ENCODE peak calls at places on chromosome 9, in seven cellular contexts. C is HCT116, V is WTC11, X is H1, Z is HepG2, M is GM12878, T is K562. O is an unnamed sample.

GRCh38 chr9:23663536-23663935 is 162.5 kb downstream of the ELAVL2 start:
- DNase-seq in C (no peak), V (no peak), X (no peak), Z (no peak), M (no peak), T (no peak), O (no peak)

GRCh38 chr9:32705059-32705458 is 69.6 kb upstream of the TAF1L start:
- DNase-seq in C (no peak), V (no peak), X (no peak), Z (no peak), M (no peak), T (no peak), O (no peak)

GRCh38 chr9:36056896-36057295 is 20.2 kb downstream of the RECK start:
- DNase-seq in C (no peak), V (no peak), X (no peak), Z (no peak), M (no peak), T (no peak), O (no peak)

GRCh38 chr9:123550797-123551196 is 194.8 kb downstream of the CRB2 start:
- DNase-seq in C (no peak), V (peak), X (no peak), Z (no peak), M (no peak), T (no peak), O (no peak)

GRCh38 chr9:17528859-17529258 is 50.0 kb upstream of the SH3GL2 start:
- DNase-seq in C (no peak), V (no peak), X (no peak), Z (no peak), M (no peak), T (no peak), O (no peak)

GRCh38 chr9:136204838-136205706 is at the start of gene LHX3:
- DNase-seq in C (no peak), V (peak), X (no peak), Z (no peak), M (no peak), T (no peak), O (no peak)

GRCh38 chr9:134522976-134523375 is 118.6 kb upstream of the COL5A1 start:
- DNase-seq in C (no peak), V (no peak), X (no peak), Z (no peak), M (no peak), T (no peak), O (no peak)

GRCh38 chr9:120710110-120710981 is 3.9 kb downstream of the MEGF9 start:
- DNase-seq in C (peak), V (no peak), X (no peak), Z (peak), M (no peak), T (peak), O (peak)

GRCh38 chr9:28792736-28793135 is 1219.5 kb upstream of the C9orf72 start:
- DNase-seq in C (no peak), V (no peak), X (no peak), Z (no peak), M (no peak), T (no peak), O (no peak)

GRCh38 chr9:120780367-120780766 is 12.8 kb downstream of the FBXW2 start:
- DNase-seq in C (no peak), V (no peak), X (no peak), Z (no peak), M (no peak), T (no peak), O (no peak)

GRCh38 chr9:34098307-34098706 is 28.2 kb downstream of the DCAF12 start:
- DNase-seq in C (no peak), V (no peak), X (no peak), Z (no peak), M (peak), T (no peak), O (no peak)

GRCh38 chr9:135478858-135479468 is 619 bp upstream of the PPP1R26 start:
- DNase-seq in C (no peak), V (peak), X (no peak), Z (peak), M (no peak), T (peak), O (peak)

GRCh38 chr9:6827370-6827949 is 69.7 kb downstream of the KDM4C start:
- DNase-seq in C (peak), V (peak), X (no peak), Z (peak), M (peak), T (peak), O (peak)

GRCh38 chr9:82574911-82575310 is 488.0 kb downstream of the RASEF start:
- DNase-seq in C (no peak), V (no peak), X (no peak), Z (no peak), M (no peak), T (no peak), O (no peak)

GRCh38 chr9:35436940-35437339 is 53.0 kb upstream of the RUSC2 start:
- DNase-seq in C (no peak), V (no peak), X (no peak), Z (no peak), M (no peak), T (no peak), O (no peak)

GRCh38 chr9:127531676-127532075 is 80.4 kb downstream of the LRSAM1 start:
- DNase-seq in C (no peak), V (no peak), X (no peak), Z (no peak), M (no peak), T (no peak), O (no peak)

GRCh38 chr9:124384210-124384609 is 31.0 kb downstream of the PSMB7 start:
- DNase-seq in C (no peak), V (no peak), X (no peak), Z (no peak), M (no peak), T (no peak), O (no peak)

GRCh38 chr9:89826186-89826585 is 221.4 kb downstream of the GADD45G start:
- DNase-seq in C (no peak), V (no peak), X (no peak), Z (no peak), M (no peak), T (no peak), O (no peak)

GRCh38 chr9:113857875-113858274 is 18.2 kb upstream of the ZNF618 start:
- DNase-seq in C (no peak), V (no peak), X (no peak), Z (no peak), M (no peak), T (no peak), O (no peak)

GRCh38 chr9:5392285-5392684 is 45.4 kb downstream of the PLGRKT start:
- DNase-seq in C (no peak), V (no peak), X (no peak), Z (no peak), M (no peak), T (no peak), O (no peak)

GRCh38 chr9:95316794-95317118 is 753 bp downstream of the FANCC start:
- DNase-seq in C (peak), V (peak), X (peak), Z (peak), M (no peak), T (peak), O (peak)

GRCh38 chr9:136533775-136534157 is 12.1 kb downstream of the NOTCH1 start:
- DNase-seq in C (no peak), V (no peak), X (no peak), Z (no peak), M (no peak), T (no peak), O (no peak)

GRCh38 chr9:91245432-91246313 is 116.0 kb downstream of the AUH start:
- DNase-seq in C (no peak), V (no peak), X (no peak), Z (no peak), M (no peak), T (peak), O (no peak)
- TF ChIP-seq SP1 in C (peak), V (no peak), X (no peak), Z (no peak), M (no peak), T (no peak), O (no peak)

GRCh38 chr9:3732077-3733038 is 206.6 kb upstream of the RFX3 start:
- DNase-seq in C (peak), V (peak), X (peak), Z (peak), M (peak), T (peak), O (peak)
- TF ChIP-seq SP1 in C (no peak), V (no peak), X (no peak), Z (no peak), M (no peak), T (no peak), O (no peak)

DNA sequence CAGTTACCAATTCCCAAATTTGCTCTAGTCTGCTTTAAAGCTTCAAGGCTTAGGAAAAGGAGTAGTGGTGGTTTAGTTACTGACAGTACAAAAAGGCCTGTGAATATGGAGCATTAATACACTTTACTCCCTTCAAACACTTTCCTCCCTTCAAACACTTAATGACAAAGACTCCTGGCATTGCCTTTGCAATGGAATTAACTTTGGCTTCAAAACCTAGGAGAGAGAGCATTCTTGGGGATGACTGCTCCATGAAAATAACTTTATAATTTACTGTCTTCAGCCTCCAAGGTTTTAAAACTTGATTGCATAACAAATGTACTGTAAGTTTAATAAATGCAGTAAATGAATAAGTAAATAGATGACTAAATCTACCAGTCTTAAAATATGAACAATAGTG is 185.6 kb downstream of the TRPM3 start:
- DNase-seq in C (no peak), V (no peak), X (no peak), Z (no peak), M (no peak), T (no peak), O (no peak)
- TF ChIP-seq SP1 in C (no peak), V (no peak), X (no peak), Z (no peak), M (no peak), T (no peak), O (no peak)

GRCh38 chr9:138033950-138034349 is 156.4 kb downstream of the CACNA1B start:
- DNase-seq in C (no peak), V (no peak), X (no peak), Z (no peak), M (no peak), T (no peak), O (no peak)

GRCh38 chr9:138042146-138042545 is 164.6 kb downstream of the CACNA1B start:
- DNase-seq in C (no peak), V (no peak), X (no peak), Z (no peak), M (no peak), T (no peak), O (no peak)

GRCh38 chr9:138037140-138037539 is 159.6 kb downstream of the CACNA1B start:
- DNase-seq in C (no peak), V (no peak), X (no peak), Z (no peak), M (no peak), T (no peak), O (no peak)

GRCh38 chr9:138040446-138041430 is 163.2 kb downstream of the CACNA1B start:
- DNase-seq in C (no peak), V (no peak), X (no peak), Z (no peak), M (no peak), T (no peak), O (no peak)

DNA sequence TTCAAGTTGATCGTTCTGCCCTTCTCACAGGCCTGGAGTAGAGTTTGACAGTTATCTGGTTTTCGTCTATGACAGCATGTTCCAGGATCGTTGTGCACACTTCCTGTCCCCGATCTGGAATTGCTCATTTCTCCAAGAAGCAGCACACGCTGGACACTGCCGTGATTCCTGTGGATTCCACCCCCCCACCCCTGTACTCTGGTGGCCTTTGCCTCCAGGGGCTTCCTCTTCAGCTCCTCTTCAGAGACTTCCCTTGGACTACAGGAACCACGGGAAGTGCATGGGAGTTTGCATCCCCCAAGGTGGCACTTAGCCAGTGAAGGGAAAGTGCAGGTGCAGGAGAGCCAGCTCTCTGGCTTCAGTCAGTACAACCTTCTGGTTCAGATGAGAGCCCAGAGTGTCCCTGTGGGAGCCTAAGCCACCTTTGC is 160.7 kb downstream of the CACNA1B start:
- DNase-seq in C (no peak), V (no peak), X (no peak), Z (no peak), M (no peak), T (no peak), O (no peak)
- TF ChIP-seq SP1 in C (no peak), V (no peak), X (no peak), Z (no peak), M (no peak), T (no peak), O (no peak)

GRCh38 chr9:86706391-86706790 is 240.9 kb downstream of the GAS1 start:
- DNase-seq in C (no peak), V (no peak), X (no peak), Z (no peak), M (no peak), T (no peak), O (no peak)

GRCh38 chr9:86695904-86696424 is 251.3 kb downstream of the GAS1 start:
- DNase-seq in C (no peak), V (no peak), X (no peak), Z (no peak), M (no peak), T (no peak), O (no peak)

GRCh38 chr9:86705474-86705873 is 241.8 kb downstream of the GAS1 start:
- DNase-seq in C (no peak), V (no peak), X (no peak), Z (no peak), M (no peak), T (no peak), O (no peak)

GRCh38 chr9:86703346-86703745 is 244.0 kb downstream of the GAS1 start:
- DNase-seq in C (no peak), V (no peak), X (no peak), Z (no peak), M (no peak), T (no peak), O (no peak)

GRCh38 chr9:86700601-86701000 is 246.7 kb downstream of the GAS1 start:
- DNase-seq in C (no peak), V (no peak), X (no peak), Z (no peak), M (no peak), T (no peak), O (no peak)
- TF ChIP-seq SP1 in C (no peak), V (no peak), X (no peak), Z (no peak), M (no peak), T (no peak), O (no peak)

GRCh38 chr9:129341991-129342348 is 163.9 kb upstream of the IER5L start:
- DNase-seq in C (no peak), V (no peak), X (no peak), Z (no peak), M (no peak), T (no peak), O (no peak)

GRCh38 chr9:129339539-129340157 is 161.6 kb upstream of the IER5L start:
- DNase-seq in C (no peak), V (no peak), X (no peak), Z (no peak), M (no peak), T (no peak), O (no peak)

GRCh38 chr9:129338701-129339445 is 160.8 kb upstream of the IER5L start:
- DNase-seq in C (no peak), V (no peak), X (no peak), Z (no peak), M (no peak), T (no peak), O (no peak)

GRCh38 chr9:129341197-129341990 is 163.3 kb upstream of the IER5L start:
- DNase-seq in C (no peak), V (no peak), X (no peak), Z (no peak), M (no peak), T (no peak), O (no peak)

DNA sequence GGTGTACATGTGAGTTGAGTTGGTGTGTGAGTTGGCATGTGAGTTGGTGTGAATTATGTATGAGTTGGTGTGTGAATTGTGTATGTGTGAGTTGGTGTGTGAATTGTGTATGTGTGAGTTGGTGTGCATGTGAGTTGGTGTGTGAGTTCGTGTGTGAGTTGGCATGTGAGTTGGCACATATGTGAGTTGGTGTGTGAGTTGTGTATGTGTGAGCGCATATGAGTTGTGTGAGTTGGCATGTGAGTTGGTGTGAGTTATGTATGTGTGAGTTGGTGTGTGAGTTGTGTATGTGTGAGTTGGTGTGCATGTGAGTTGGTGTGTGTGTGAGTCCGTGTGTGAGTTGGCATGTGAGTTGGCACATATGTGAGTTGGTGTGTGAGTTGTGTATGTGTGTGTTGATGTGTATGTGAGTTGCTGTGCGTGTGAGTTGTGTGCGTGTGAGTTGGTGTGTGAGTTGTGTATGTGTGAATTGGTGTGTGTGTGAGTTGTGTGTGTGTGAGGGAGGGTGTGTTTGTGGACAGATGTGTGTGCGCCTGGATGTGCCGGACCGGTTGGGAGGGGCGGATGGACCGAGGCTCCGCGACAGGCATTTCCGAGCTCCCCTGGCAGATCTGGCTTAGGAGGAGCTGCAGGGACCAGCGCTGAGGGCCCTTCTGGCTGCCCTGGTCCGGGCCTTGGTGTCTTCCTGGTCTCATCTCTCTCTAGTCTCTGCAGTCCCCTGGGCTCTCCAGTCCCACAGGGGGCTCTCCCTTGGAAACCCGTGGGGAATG is 162.6 kb upstream of the IER5L start:
- DNase-seq in C (no peak), V (no peak), X (no peak), Z (no peak), M (no peak), T (no peak), O (no peak)
- TF ChIP-seq SP1 in C (no peak), V (no peak), X (no peak), Z (no peak), M (no peak), T (no peak), O (no peak)

GRCh38 chr9:92970467-92970923 is 23.2 kb downstream of the FGD3 start:
- DNase-seq in C (no peak), V (peak), X (peak), Z (no peak), M (no peak), T (peak), O (no peak)
- TF ChIP-seq SP1 in C (no peak), V (no peak), X (peak), Z (no peak), M (peak), T (no peak), O (no peak)

DNA sequence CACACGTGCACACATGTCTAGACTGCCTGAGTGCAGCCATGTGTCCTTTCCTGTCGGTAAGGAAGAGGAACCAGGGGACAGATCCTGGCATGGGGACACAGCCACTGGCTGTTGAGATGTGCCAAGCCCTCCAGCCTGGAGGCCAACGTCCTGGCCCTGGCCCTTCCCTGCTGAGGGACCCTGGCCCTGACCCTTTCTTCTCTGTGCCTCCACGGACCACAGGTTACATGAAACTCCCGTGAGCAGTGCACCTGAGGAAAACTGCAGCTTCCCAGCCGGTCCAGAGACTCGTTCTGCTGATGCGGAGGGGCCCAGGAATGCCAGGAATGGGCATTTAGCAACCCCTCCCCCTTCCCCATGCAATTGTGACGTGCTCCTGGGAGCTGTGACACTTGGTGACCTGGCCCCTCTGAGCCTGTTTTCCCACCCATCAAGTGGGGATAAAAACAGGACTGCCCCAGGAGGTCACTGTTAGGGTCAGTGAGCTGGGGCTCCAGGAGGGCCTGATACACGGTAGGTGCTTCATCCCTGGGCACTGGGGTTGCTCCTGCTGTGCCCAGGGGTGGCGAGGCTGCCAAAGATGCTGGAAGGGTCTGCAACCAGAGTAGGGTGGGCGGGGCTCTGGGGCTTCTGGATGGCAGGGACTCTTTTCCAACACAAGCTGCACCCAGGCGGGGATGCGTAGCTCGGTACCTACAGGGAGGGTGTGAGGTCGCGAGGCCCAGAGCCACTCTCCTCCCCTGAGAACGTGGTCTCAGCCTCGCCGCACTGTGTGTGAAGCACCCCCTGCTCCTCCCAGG is 151.5 kb downstream of the C9orf50 start:
- DNase-seq in C (no peak), V (peak), X (no peak), Z (no peak), M (no peak), T (no peak), O (no peak)
- TF ChIP-seq SP1 in C (no peak), V (no peak), X (peak), Z (no peak), M (no peak), T (no peak), O (no peak)

O was measured in HEK293T.